ENCODE peak calls at places on chromosomes 12 and 14, in five cellular contexts. R is suprapubic skin, A is A549, S is gastrocnemius medialis, V is HepG2. N is an unnamed sample.

GRCh38 chr12:117097159-117097558 is 2.1 kb downstream of the TESC start:
- DNase-seq in V (no peak), S (no peak), R (no peak), A (no peak), N (no peak)

GRCh38 chr12:56410768-56411167 is 38.5 kb downstream of the TIMELESS start:
- DNase-seq in S (no peak), R (no peak), V (no peak), A (no peak), N (no peak)

GRCh38 chr12:64781374-64782029 is 22.3 kb upstream of the GNS start:
- DNase-seq in R (no peak), V (no peak), A (no peak), S (no peak), N (no peak)

GRCh38 chr14:105299654-105300541 is 903 bp downstream of the BRF1 start:
- DNase-seq in A (no peak), S (no peak), R (peak), V (no peak), N (no peak)

GRCh38 chr14:81286574-81287370 is 66.0 kb upstream of the GTF2A1 start:
- DNase-seq in R (no peak), V (no peak), A (no peak), S (no peak), N (no peak)

GRCh38 chr14:65846469-65846868 is 433.9 kb downstream of the FUT8 start:
- DNase-seq in S (no peak), R (no peak), A (no peak), V (no peak), N (no peak)

GRCh38 chr12:77746108-77746507 is 84.6 kb upstream of the NAV3 start:
- DNase-seq in A (no peak), V (no peak), R (no peak), S (no peak), N (no peak)

GRCh38 chr12:120814903-120815429 is 89.2 kb downstream of the SPPL3 start:
- DNase-seq in S (no peak), R (no peak), A (no peak), V (no peak), N (no peak)

GRCh38 chr12:48061943-48062719 is 43.7 kb downstream of the SENP1 start:
- DNase-seq in R (no peak), A (no peak), V (no peak), S (no peak), N (no peak)

GRCh38 chr12:126369487-126370463 is 1304.5 kb downstream of the AACS start:
- DNase-seq in S (no peak), R (no peak), V (no peak), A (no peak), N (no peak)

GRCh38 chr12:14883663-14884062 is 2.0 kb downstream of the MGP start:
- DNase-seq in A (no peak), V (no peak), S (no peak), R (no peak), N (no peak)

GRCh38 chr14:102080183-102081080 is 6.4 kb downstream of the HSP90AA1 start:
- DNase-seq in R (no peak), A (no peak), S (no peak), V (no peak), N (no peak)

GRCh38 chr12:129312048-129312447 is 458.8 kb downstream of the GLT1D1 start:
- DNase-seq in S (no peak), V (no peak), A (no peak), R (no peak), N (no peak)

GRCh38 chr12:105892362-105892910 is 246.3 kb downstream of the NUAK1 start:
- DNase-seq in R (no peak), S (no peak), V (no peak), A (no peak), N (no peak)

GRCh38 chr14:80464531-80465149 is 253.3 kb upstream of the DIO2 start:
- DNase-seq in A (no peak), R (no peak), S (no peak), V (no peak), N (no peak)

GRCh38 chr12:27527512-27527911 is 3.5 kb downstream of the PPFIBP1 start:
- DNase-seq in R (no peak), V (no peak), A (no peak), S (no peak), N (no peak)

GRCh38 chr12:82912406-82912805 is 225.7 kb downstream of the TMTC2 start:
- DNase-seq in S (no peak), V (no peak), R (no peak), A (no peak), N (no peak)

GRCh38 chr12:109785854-109786253 is 47.3 kb downstream of the TRPV4 start:
- DNase-seq in A (no peak), V (no peak), R (no peak), S (no peak), N (no peak)

GRCh38 chr14:100726812-100727564 is at the start of gene DLK1:
- DNase-seq in A (no peak), R (no peak), V (no peak), S (no peak), N (no peak)

GRCh38 chr14:96297000-96297399 is 41.0 kb downstream of the BDKRB1 start:
- DNase-seq in R (no peak), S (no peak), A (no peak), V (peak), N (no peak)

GRCh38 chr12:58978717-58979116 is 58.4 kb upstream of the LRIG3 start:
- DNase-seq in V (no peak), A (no peak), R (no peak), S (no peak), N (no peak)

GRCh38 chr12:80622271-80622670 is 85.2 kb upstream of the MYF6 start:
- DNase-seq in V (no peak), R (no peak), A (no peak), S (no peak), N (no peak)

GRCh38 chr12:101001669-101002068 is 207.1 kb downstream of the ANO4 start:
- DNase-seq in A (no peak), V (no peak), S (no peak), R (no peak), N (no peak)

GRCh38 chr12:40837891-40838424 is 145.7 kb downstream of the CNTN1 start:
- DNase-seq in V (no peak), R (no peak), S (no peak), A (no peak), N (no peak)

GRCh38 chr14:37594238-37594915 is 672 bp downstream of the FOXA1 start:
- DNase-seq in A (peak), V (peak), S (no peak), R (peak), N (no peak)

GRCh38 chr14:95515080-95515489 is 1.4 kb downstream of the SYNE3 start:
- DNase-seq in S (peak), A (no peak), R (peak), V (no peak), N (no peak)

GRCh38 chr12:46357438-46358324 is 14.9 kb downstream of the SLC38A2 start:
- DNase-seq in A (no peak), R (no peak), V (peak), S (no peak), N (no peak)

GRCh38 chr14:76486251-76486743 is 110.4 kb downstream of the ESRRB start:
- DNase-seq in A (no peak), V (no peak), S (no peak), R (no peak), N (no peak)

GRCh38 chr12:3622732-3623690 is 129.9 kb downstream of the CRACR2A start:
- DNase-seq in R (no peak), V (no peak), A (no peak), S (no peak), N (no peak)

GRCh38 chr12:101372431-101372830 is 35.1 kb downstream of the ARL1 start:
- DNase-seq in A (no peak), V (no peak), S (no peak), R (no peak), N (no peak)

GRCh38 chr12:31002999-31003398 is 70.7 kb upstream of the DDX11 start:
- DNase-seq in A (no peak), V (no peak), R (peak), S (no peak), N (no peak)

GRCh38 chr14:99273025-99273723 is 1.2 kb upstream of the BCL11B start:
- DNase-seq in R (peak), A (peak), S (no peak), V (peak), N (no peak)

GRCh38 chr12:78385541-78385940 is 479.0 kb upstream of the SYT1 start:
- DNase-seq in S (no peak), R (no peak), V (no peak), A (no peak), N (no peak)

GRCh38 chr14:23437142-23438129 is 2.0 kb upstream of the MYH7 start:
- DNase-seq in A (no peak), R (peak), V (no peak), S (peak), N (peak)
- TF ChIP-seq POLR2A in A (no peak), R (no peak), V (no peak), S (no peak), N (no peak)

GRCh38 chr14:92600318-92601053 is 86.9 kb downstream of the RIN3 start:
- DNase-seq in R (no peak), A (peak), S (no peak), V (no peak), N (no peak)
- H3K27ac ChIP-seq in R (no peak), A (peak), S (no peak), V (no peak), N (no peak)

DNA sequence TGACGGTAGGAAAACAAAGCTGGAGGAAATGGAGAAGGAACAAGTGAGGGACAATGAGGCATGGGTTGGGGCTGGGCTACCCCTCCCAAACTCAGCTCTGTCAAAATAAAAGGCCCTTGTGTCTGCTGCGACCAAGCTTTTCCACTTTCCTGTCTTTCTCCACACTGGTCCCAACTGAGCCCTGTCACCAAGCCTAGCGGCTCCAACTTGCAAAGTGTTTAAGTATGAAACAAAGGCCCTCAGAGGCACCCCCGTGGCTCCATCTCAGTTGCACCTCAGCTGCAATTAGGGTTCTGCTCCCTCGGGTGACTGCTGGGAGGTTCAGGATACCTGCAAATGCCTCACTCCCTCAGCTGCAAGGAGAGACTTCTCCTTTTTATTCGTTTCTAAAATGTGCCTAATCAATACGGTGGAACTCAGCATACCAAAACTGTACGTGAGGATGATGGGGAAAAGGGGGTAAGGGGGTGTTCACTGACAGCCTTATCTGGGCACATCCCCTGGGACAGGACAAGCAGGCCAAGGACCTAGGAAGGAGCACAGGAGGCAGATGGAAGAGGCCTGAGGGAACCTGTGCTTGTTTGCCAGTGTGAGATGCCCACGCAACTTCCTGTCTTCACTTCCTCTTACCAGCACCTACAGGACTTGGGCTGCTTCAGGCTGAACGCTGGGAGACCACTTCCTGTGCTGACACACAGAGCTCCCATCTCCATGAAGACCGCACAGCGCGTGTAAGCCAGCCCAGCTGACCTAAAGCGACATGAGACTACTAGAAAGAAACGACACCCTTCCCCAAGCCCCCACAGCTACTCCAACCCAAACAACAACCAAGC is 8.9 kb downstream of the VAMP1 start:
- DNase-seq in R (no peak), S (peak), A (no peak), V (no peak), N (no peak)
- TF ChIP-seq POLR2A in R (no peak), S (no peak), A (no peak), V (no peak), N (no peak)

DNA sequence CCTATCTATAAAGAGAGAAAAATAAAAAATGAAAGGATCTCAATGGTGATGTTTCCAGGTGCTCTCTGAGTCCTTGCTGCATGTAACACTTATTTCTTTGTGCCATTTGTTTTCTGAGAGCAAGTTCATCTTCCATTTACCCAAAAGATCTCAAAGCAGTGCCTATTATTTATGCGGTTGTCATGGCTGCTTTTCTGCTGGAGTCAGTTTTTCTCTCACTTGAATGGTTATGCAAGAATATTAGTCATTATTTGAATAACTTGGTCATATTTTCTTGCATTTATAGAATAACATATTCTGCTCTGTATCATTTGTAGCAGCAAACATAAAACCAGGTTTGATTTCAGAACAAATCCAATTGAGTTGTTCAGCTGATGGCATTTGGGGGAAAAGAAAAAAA is 141.8 kb upstream of the G2E3 start:
- DNase-seq in S (no peak), R (no peak), A (no peak), V (no peak), N (no peak)
- H3K27ac ChIP-seq in S (no peak), R (no peak), A (no peak), V (no peak), N (no peak)

GRCh38 chr14:63922696-63923421 is 70.1 kb downstream of the SYNE2 start:
- DNase-seq in A (peak), V (peak), R (no peak), S (peak), N (peak)
- TF ChIP-seq POLR2A in A (no peak), V (no peak), R (no peak), S (no peak), N (no peak)

DNA sequence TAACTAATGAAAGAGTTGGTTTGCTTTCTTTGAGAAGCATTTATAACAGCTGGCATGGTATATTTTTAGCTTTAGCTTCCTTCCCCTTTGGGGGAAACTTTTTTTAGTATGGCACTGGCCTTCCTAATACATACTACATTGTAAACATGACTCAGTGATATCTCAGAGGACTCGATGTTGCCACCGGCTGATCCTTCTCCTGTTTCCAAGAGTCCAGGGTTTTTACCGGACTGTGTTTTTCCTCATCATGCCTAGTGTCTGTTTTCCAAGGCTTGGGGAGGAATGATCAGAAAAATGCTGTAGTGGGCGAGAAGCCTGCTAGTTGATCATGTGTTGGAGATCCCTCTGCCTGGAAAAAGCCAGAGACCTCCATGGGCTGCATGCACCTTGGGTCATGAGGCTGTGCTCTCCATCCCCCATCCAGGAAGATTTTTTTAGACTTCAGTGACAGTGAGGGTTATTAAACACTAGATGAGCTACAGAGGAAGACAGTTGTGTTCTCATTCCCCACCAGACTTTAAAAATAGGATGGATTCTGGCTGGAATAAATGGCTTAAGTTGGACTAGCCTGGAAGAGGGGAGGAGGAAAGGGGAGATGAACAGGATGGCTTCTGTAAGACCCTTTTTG is 145.6 kb downstream of the SAMD4A start:
- DNase-seq in S (peak), A (no peak), V (no peak), R (no peak), N (no peak)
- H3K27ac ChIP-seq in S (peak), A (no peak), V (no peak), R (peak), N (peak)

GRCh38 chr12:54282949-54283593 is 2.5 kb downstream of the HNRNPA1 start:
- DNase-seq in R (no peak), A (no peak), S (no peak), V (no peak), N (no peak)
- TF ChIP-seq POLR2A in R (no peak), A (no peak), S (no peak), V (peak), N (no peak)

GRCh38 chr14:90137807-90138206 is 76.0 kb downstream of the KCNK13 start:
- DNase-seq in R (no peak), V (no peak), A (no peak), S (no peak), N (no peak)
- H3K27ac ChIP-seq in R (no peak), V (no peak), A (no peak), S (no peak), N (no peak)

GRCh38 chr12:52953181-52953841 is 4.4 kb downstream of the KRT18 start:
- DNase-seq in R (no peak), S (no peak), A (no peak), V (no peak), N (no peak)
- TF ChIP-seq POLR2A in R (no peak), S (no peak), A (peak), V (peak), N (no peak)